ENCODE peak calls at places on chromosome 17, in six cellular contexts. W, M, U, H, A and O are unnamed samples.

GRCh38 chr17:36085710-36086268 is 4.2 kb downstream of the CCL3 start:
- DNase-seq in A (no peak), H (no peak), W (no peak), M (no peak), U (no peak), O (no peak)

GRCh38 chr17:66420961-66421371 is 118.6 kb downstream of the PRKCA start:
- DNase-seq in A (no peak), H (no peak), M (peak), W (no peak), U (no peak), O (no peak)

GRCh38 chr17:80830020-80830780 is 161.4 kb upstream of the CHMP6 start:
- DNase-seq in W (no peak), A (no peak), H (no peak), M (no peak), U (no peak), O (no peak)

GRCh38 chr17:8155341-8156173 is 3.4 kb upstream of the PER1 start:
- DNase-seq in A (no peak), W (no peak), U (no peak), H (no peak), M (no peak), O (peak)

GRCh38 chr17:78412403-78412802 is 34.0 kb downstream of the PGS1 start:
- DNase-seq in W (no peak), U (no peak), A (no peak), H (no peak), M (peak), O (peak)

GRCh38 chr17:29677139-29677834 is 54.6 kb upstream of the CORO6 start:
- DNase-seq in M (no peak), H (no peak), U (peak), A (no peak), W (peak), O (no peak)

GRCh38 chr17:77356109-77356689 is 215.4 kb downstream of the SEC14L1 start:
- DNase-seq in U (no peak), M (no peak), W (no peak), A (no peak), H (no peak), O (no peak)

GRCh38 chr17:59329558-59330313 is 1.7 kb upstream of the YPEL2 start:
- DNase-seq in H (peak), U (peak), W (no peak), A (no peak), M (peak), O (peak)

GRCh38 chr17:40025991-40026815 is 11.0 kb downstream of the CSF3 start:
- DNase-seq in U (no peak), A (no peak), M (no peak), H (no peak), W (no peak), O (peak)

GRCh38 chr17:54261465-54261864 is 438.7 kb downstream of the KIF2B start:
- DNase-seq in U (no peak), M (no peak), W (no peak), H (no peak), A (no peak), O (no peak)

GRCh38 chr17:19397556-19398041 is 10.6 kb upstream of the MFAP4 start:
- DNase-seq in W (no peak), M (no peak), U (no peak), A (no peak), H (no peak), O (no peak)

GRCh38 chr17:62140836-62141235 is 75.8 kb upstream of the MED13 start:
- DNase-seq in A (no peak), W (no peak), U (no peak), H (no peak), M (no peak), O (no peak)

GRCh38 chr17:9475259-9475658 is 100.4 kb downstream of the STX8 start:
- DNase-seq in U (no peak), M (no peak), H (no peak), A (no peak), W (no peak), O (no peak)

GRCh38 chr17:29007456-29008455 is 1.9 kb upstream of the SEZ6 start:
- DNase-seq in A (no peak), U (no peak), M (no peak), W (no peak), H (no peak), O (no peak)

GRCh38 chr17:55527520-55528118 is 16.4 kb upstream of the SMIM36 start:
- DNase-seq in A (peak), W (peak), U (peak), H (no peak), M (no peak), O (no peak)

GRCh38 chr17:29782917-29783316 is 147.1 kb downstream of the SSH2 start:
- DNase-seq in A (no peak), H (no peak), W (no peak), M (no peak), U (no peak), O (no peak)

GRCh38 chr17:2958706-2959222 is 104.6 kb downstream of the OR1D5 start:
- DNase-seq in M (no peak), W (no peak), A (no peak), U (no peak), H (no peak), O (no peak)

GRCh38 chr17:32913593-32913992 is 14.4 kb upstream of the TMEM98 start:
- DNase-seq in U (no peak), A (no peak), W (no peak), H (no peak), M (no peak), O (no peak)

GRCh38 chr17:16419074-16419928 is 3.9 kb downstream of the TRPV2 start:
- DNase-seq in H (no peak), U (peak), W (peak), M (peak), A (no peak), O (no peak)

GRCh38 chr17:732788-733720 is 658 bp downstream of the TLCD3A start:
- DNase-seq in U (no peak), A (no peak), H (no peak), M (peak), W (no peak), O (no peak)

GRCh38 chr17:12637015-12637414 is 28.7 kb upstream of the MYOCD start:
- DNase-seq in W (peak), M (no peak), H (no peak), U (peak), A (no peak), O (no peak)

GRCh38 chr17:76279742-76280287 is 14.7 kb downstream of the UBALD2 start:
- DNase-seq in M (no peak), U (no peak), H (no peak), W (no peak), A (no peak), O (no peak)

GRCh38 chr17:4747847-4748246 is 8.1 kb upstream of the CXCL16 start:
- DNase-seq in M (no peak), U (no peak), H (no peak), A (no peak), W (no peak), O (peak)

GRCh38 chr17:48973806-48974205 is 5.4 kb upstream of the GIP start:
- DNase-seq in H (no peak), W (no peak), U (no peak), M (no peak), A (no peak), O (no peak)

GRCh38 chr17:34307110-34307509 is 12.1 kb upstream of the CCL8 start:
- DNase-seq in W (no peak), H (no peak), U (peak), A (no peak), M (no peak), O (no peak)

GRCh38 chr17:45782889-45783592 is 1.1 kb upstream of the CRHR1 start:
- DNase-seq in U (no peak), H (no peak), M (peak), A (peak), W (no peak), O (peak)

GRCh38 chr17:41932821-41933389 is 2.5 kb downstream of the ODAD4 start:
- DNase-seq in U (no peak), W (no peak), H (no peak), M (no peak), A (no peak), O (no peak)

GRCh38 chr17:47735536-47736011 is 2.5 kb downstream of the TBX21 start:
- DNase-seq in U (no peak), W (no peak), H (no peak), A (peak), M (peak), O (no peak)

GRCh38 chr17:71192848-71193247 is 928.0 kb upstream of the SOX9 start:
- DNase-seq in A (no peak), M (no peak), H (no peak), W (no peak), U (no peak), O (no peak)

GRCh38 chr17:12613566-12613965 is 52.1 kb upstream of the MYOCD start:
- DNase-seq in A (no peak), U (no peak), W (no peak), M (no peak), H (no peak), O (no peak)